ENCODE peak calls at places on chromosomes 7 and 10, in eight cellular contexts. One of them, this sample, is unnamed.

GRCh38 chr7:120089968-120090367 is 183.0 kb upstream of the KCND2 start:
- DNase-seq in GM06990: no peak
- DNase-seq in foreskin fibroblast: peak; percentile 5
- DNase-seq in A549: peak; percentile 45
- DNase-seq in fibroblast of villous mesenchyme: peak; percentile 63
- DNase-seq in astrocyte: no peak
- DNase-seq in transverse colon: no peak
- DNase-seq in AG04450: no peak
- DNase-seq in this sample: no peak

GRCh38 chr7:125908714-125909113 is 979.1 kb upstream of the POT1 start:
- DNase-seq in GM06990: no peak
- DNase-seq in foreskin fibroblast: no peak
- DNase-seq in A549: no peak
- DNase-seq in fibroblast of villous mesenchyme: no peak
- DNase-seq in astrocyte: no peak
- DNase-seq in transverse colon: no peak
- DNase-seq in AG04450: no peak
- DNase-seq in this sample: no peak

GRCh38 chr10:71728218-71728737 is 8.7 kb upstream of the C10orf105 start:
- DNase-seq in GM06990: no peak
- DNase-seq in foreskin fibroblast: peak; percentile 32
- DNase-seq in A549: no peak
- DNase-seq in fibroblast of villous mesenchyme: peak; percentile 35
- DNase-seq in astrocyte: no peak
- DNase-seq in transverse colon: peak; percentile 55
- DNase-seq in AG04450: no peak
- DNase-seq in this sample: no peak

GRCh38 chr7:70408477-70408876 is 723.5 kb upstream of the GALNT17 start:
- DNase-seq in GM06990: no peak
- DNase-seq in foreskin fibroblast: no peak
- DNase-seq in A549: no peak
- DNase-seq in fibroblast of villous mesenchyme: no peak
- DNase-seq in astrocyte: no peak
- DNase-seq in transverse colon: no peak
- DNase-seq in AG04450: no peak
- DNase-seq in this sample: no peak

GRCh38 chr10:114876602-114877300 is 55.2 kb downstream of the FHIP2A start:
- DNase-seq in GM06990: peak; percentile 33
- DNase-seq in foreskin fibroblast: peak; percentile 83
- DNase-seq in A549: peak; percentile 68
- DNase-seq in fibroblast of villous mesenchyme: peak; percentile 68
- DNase-seq in astrocyte: no peak
- DNase-seq in transverse colon: peak; percentile 62
- DNase-seq in AG04450: no peak
- DNase-seq in this sample: no peak

GRCh38 chr7:641966-642365 is 84.5 kb upstream of the DNAAF5 start:
- DNase-seq in GM06990: no peak
- DNase-seq in foreskin fibroblast: no peak
- DNase-seq in A549: no peak
- DNase-seq in fibroblast of villous mesenchyme: no peak
- DNase-seq in astrocyte: no peak
- DNase-seq in transverse colon: no peak
- DNase-seq in AG04450: no peak
- DNase-seq in this sample: no peak

GRCh38 chr10:474946-475345 is 214.5 kb downstream of the DIP2C start:
- DNase-seq in GM06990: no peak
- DNase-seq in foreskin fibroblast: no peak
- DNase-seq in A549: no peak
- DNase-seq in fibroblast of villous mesenchyme: no peak
- DNase-seq in astrocyte: no peak
- DNase-seq in transverse colon: no peak
- DNase-seq in AG04450: no peak
- DNase-seq in this sample: no peak

GRCh38 chr10:111648046-111648445 is 535.5 kb downstream of the GPAM start:
- DNase-seq in GM06990: no peak
- DNase-seq in foreskin fibroblast: peak; percentile 90
- DNase-seq in A549: no peak
- DNase-seq in fibroblast of villous mesenchyme: peak; percentile 37
- DNase-seq in astrocyte: peak; percentile 57
- DNase-seq in transverse colon: no peak
- DNase-seq in AG04450: no peak
- DNase-seq in this sample: no peak

GRCh38 chr7:98613601-98614425 is 3.3 kb upstream of the NPTX2 start:
- DNase-seq in GM06990: no peak
- DNase-seq in foreskin fibroblast: peak; percentile 68
- DNase-seq in A549: peak; percentile 37
- DNase-seq in fibroblast of villous mesenchyme: peak; percentile 29
- DNase-seq in astrocyte: peak; percentile 34
- DNase-seq in transverse colon: no peak
- DNase-seq in AG04450: no peak
- DNase-seq in this sample: no peak

GRCh38 chr10:67539312-67539711 is 156.7 kb downstream of the CTNNA3 start:
- DNase-seq in GM06990: no peak
- DNase-seq in foreskin fibroblast: no peak
- DNase-seq in A549: no peak
- DNase-seq in fibroblast of villous mesenchyme: no peak
- DNase-seq in astrocyte: peak; percentile 8
- DNase-seq in transverse colon: no peak
- DNase-seq in AG04450: no peak
- DNase-seq in this sample: no peak

GRCh38 chr7:28509256-28510021 is 97.1 kb downstream of the CREB5 start:
- DNase-seq in GM06990: peak; percentile 77
- DNase-seq in foreskin fibroblast: no peak
- DNase-seq in A549: no peak
- DNase-seq in fibroblast of villous mesenchyme: no peak
- DNase-seq in astrocyte: peak; percentile 36
- DNase-seq in transverse colon: no peak
- DNase-seq in AG04450: no peak
- DNase-seq in this sample: no peak

GRCh38 chr10:100829933-100830727 is 82.6 kb upstream of the SLF2 start:
- DNase-seq in GM06990: no peak
- DNase-seq in foreskin fibroblast: no peak
- DNase-seq in A549: no peak
- DNase-seq in fibroblast of villous mesenchyme: no peak
- DNase-seq in astrocyte: no peak
- DNase-seq in transverse colon: no peak
- DNase-seq in AG04450: no peak
- DNase-seq in this sample: no peak

GRCh38 chr10:114933588-114933987 is 4.4 kb upstream of the TRUB1 start:
- DNase-seq in GM06990: no peak
- DNase-seq in foreskin fibroblast: peak; percentile 31
- DNase-seq in A549: no peak
- DNase-seq in fibroblast of villous mesenchyme: no peak
- DNase-seq in astrocyte: peak; percentile 39
- DNase-seq in transverse colon: no peak
- DNase-seq in AG04450: no peak
- DNase-seq in this sample: no peak

GRCh38 chr10:77188511-77188910 is 449.1 kb downstream of the KCNMA1 start:
- DNase-seq in GM06990: no peak
- DNase-seq in foreskin fibroblast: peak; percentile 52
- DNase-seq in A549: no peak
- DNase-seq in fibroblast of villous mesenchyme: no peak
- DNase-seq in astrocyte: no peak
- DNase-seq in transverse colon: no peak
- DNase-seq in AG04450: no peak
- DNase-seq in this sample: no peak

GRCh38 chr10:94571528-94571927 is 25.9 kb downstream of the HELLS start:
- DNase-seq in GM06990: no peak
- DNase-seq in foreskin fibroblast: peak; percentile 33
- DNase-seq in A549: no peak
- DNase-seq in fibroblast of villous mesenchyme: peak; percentile 62
- DNase-seq in astrocyte: no peak
- DNase-seq in transverse colon: no peak
- DNase-seq in AG04450: no peak
- DNase-seq in this sample: no peak

GRCh38 chr10:77857272-77857671 is 69.3 kb downstream of the DLG5 start:
- DNase-seq in GM06990: no peak
- DNase-seq in foreskin fibroblast: peak; percentile 63
- DNase-seq in A549: no peak
- DNase-seq in fibroblast of villous mesenchyme: peak; percentile 41
- DNase-seq in astrocyte: no peak
- DNase-seq in transverse colon: no peak
- DNase-seq in AG04450: no peak
- DNase-seq in this sample: no peak

GRCh38 chr10:48517911-48518321 is 87.0 kb downstream of the ARHGAP22 start:
- DNase-seq in GM06990: no peak
- DNase-seq in foreskin fibroblast: no peak
- DNase-seq in A549: no peak
- DNase-seq in fibroblast of villous mesenchyme: no peak
- DNase-seq in astrocyte: no peak
- DNase-seq in transverse colon: no peak
- DNase-seq in AG04450: no peak
- DNase-seq in this sample: no peak

GRCh38 chr7:103833401-103833800 is 156.1 kb downstream of the RELN start:
- DNase-seq in GM06990: no peak
- DNase-seq in foreskin fibroblast: no peak
- DNase-seq in A549: no peak
- DNase-seq in fibroblast of villous mesenchyme: no peak
- DNase-seq in astrocyte: no peak
- DNase-seq in transverse colon: no peak
- DNase-seq in AG04450: no peak
- DNase-seq in this sample: no peak

GRCh38 chr10:30583778-30584415 is 45.7 kb downstream of the LYZL2 start:
- DNase-seq in GM06990: peak; percentile 23
- DNase-seq in foreskin fibroblast: peak; percentile 74
- DNase-seq in A549: peak; percentile 89
- DNase-seq in fibroblast of villous mesenchyme: peak; percentile 70
- DNase-seq in astrocyte: peak; percentile 75
- DNase-seq in transverse colon: peak; percentile 79
- DNase-seq in AG04450: peak; percentile 29
- DNase-seq in this sample: no peak
- H3K4me3 ChIP-seq in GM06990: peak overlapping the region; percentile 52
- H3K4me3 ChIP-seq in foreskin fibroblast: peak overlapping the region; percentile 56
- H3K4me3 ChIP-seq in A549: peak overlapping the region; percentile 29
- H3K4me3 ChIP-seq in fibroblast of villous mesenchyme: peak overlapping the region; percentile 47
- H3K4me3 ChIP-seq in astrocyte: peak overlapping the region; percentile 60
- H3K4me3 ChIP-seq in transverse colon: peak overlapping the region; percentile 42
- H3K4me3 ChIP-seq in AG04450: peak overlapping the region; percentile 50
- H3K4me3 ChIP-seq in this sample: peak overlapping the region; percentile 36

DNA sequence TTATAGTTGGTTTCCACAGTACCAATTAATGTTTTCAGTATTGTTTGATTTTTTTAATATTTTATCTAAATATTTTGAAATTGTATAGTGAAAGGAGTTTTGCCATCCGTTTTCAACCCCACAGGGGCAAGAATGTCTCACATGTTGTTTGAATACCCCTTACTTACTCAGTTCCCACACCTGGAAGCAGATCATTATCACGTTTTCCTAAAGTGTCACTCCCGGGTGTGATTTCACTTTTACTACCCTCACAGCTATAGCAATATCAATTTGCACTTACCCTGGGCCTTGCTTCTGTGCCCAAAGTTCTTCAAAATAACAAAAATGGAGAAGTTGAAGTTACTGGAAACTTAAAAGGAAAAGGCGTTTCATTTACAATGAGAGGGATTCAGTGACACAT is 228.1 kb downstream of the CSTF2T start:
- DNase-seq in GM06990: no peak
- DNase-seq in foreskin fibroblast: no peak
- DNase-seq in A549: no peak
- DNase-seq in fibroblast of villous mesenchyme: no peak
- DNase-seq in astrocyte: no peak
- DNase-seq in transverse colon: no peak
- DNase-seq in AG04450: no peak
- DNase-seq in this sample: no peak
- TF ChIP-seq CTCF in GM06990: no peak
- TF ChIP-seq CTCF in foreskin fibroblast: no peak
- TF ChIP-seq CTCF in A549: no peak
- TF ChIP-seq CTCF in fibroblast of villous mesenchyme: no peak
- TF ChIP-seq CTCF in astrocyte: no peak
- TF ChIP-seq CTCF in transverse colon: no peak
- TF ChIP-seq CTCF in AG04450: no peak
- TF ChIP-seq CTCF in this sample: no peak

GRCh38 chr7:151396328-151396970 is 13.4 kb downstream of the WDR86 start:
- DNase-seq in GM06990: no peak
- DNase-seq in foreskin fibroblast: no peak
- DNase-seq in A549: no peak
- DNase-seq in fibroblast of villous mesenchyme: no peak
- DNase-seq in astrocyte: no peak
- DNase-seq in transverse colon: no peak
- DNase-seq in AG04450: no peak
- DNase-seq in this sample: no peak

GRCh38 chr7:151399305-151399601 is 10.6 kb downstream of the WDR86 start:
- DNase-seq in GM06990: no peak
- DNase-seq in foreskin fibroblast: no peak
- DNase-seq in A549: no peak
- DNase-seq in fibroblast of villous mesenchyme: no peak
- DNase-seq in astrocyte: no peak
- DNase-seq in transverse colon: no peak
- DNase-seq in AG04450: no peak
- DNase-seq in this sample: no peak

GRCh38 chr7:151398446-151399304 is 11.2 kb downstream of the WDR86 start:
- DNase-seq in GM06990: no peak
- DNase-seq in foreskin fibroblast: no peak
- DNase-seq in A549: no peak
- DNase-seq in fibroblast of villous mesenchyme: no peak
- DNase-seq in astrocyte: no peak
- DNase-seq in transverse colon: no peak
- DNase-seq in AG04450: no peak
- DNase-seq in this sample: no peak

GRCh38 chr7:151395036-151395367 is 14.8 kb downstream of the WDR86 start:
- DNase-seq in GM06990: no peak
- DNase-seq in foreskin fibroblast: no peak
- DNase-seq in A549: no peak
- DNase-seq in fibroblast of villous mesenchyme: no peak
- DNase-seq in astrocyte: no peak
- DNase-seq in transverse colon: no peak
- DNase-seq in AG04450: no peak
- DNase-seq in this sample: no peak

GRCh38 chr7:151397026-151397425 is 12.8 kb downstream of the WDR86 start:
- DNase-seq in GM06990: no peak
- DNase-seq in foreskin fibroblast: no peak
- DNase-seq in A549: no peak
- DNase-seq in fibroblast of villous mesenchyme: no peak
- DNase-seq in astrocyte: no peak
- DNase-seq in transverse colon: no peak
- DNase-seq in AG04450: no peak
- DNase-seq in this sample: no peak
- H3K4me3 ChIP-seq in GM06990: no peak overlapping the region
- H3K4me3 ChIP-seq in foreskin fibroblast: no peak overlapping the region
- H3K4me3 ChIP-seq in A549: no peak overlapping the region
- H3K4me3 ChIP-seq in fibroblast of villous mesenchyme: no peak overlapping the region
- H3K4me3 ChIP-seq in astrocyte: no peak overlapping the region
- H3K4me3 ChIP-seq in transverse colon: no peak overlapping the region
- H3K4me3 ChIP-seq in AG04450: no peak overlapping the region
- H3K4me3 ChIP-seq in this sample: no peak overlapping the region

DNA sequence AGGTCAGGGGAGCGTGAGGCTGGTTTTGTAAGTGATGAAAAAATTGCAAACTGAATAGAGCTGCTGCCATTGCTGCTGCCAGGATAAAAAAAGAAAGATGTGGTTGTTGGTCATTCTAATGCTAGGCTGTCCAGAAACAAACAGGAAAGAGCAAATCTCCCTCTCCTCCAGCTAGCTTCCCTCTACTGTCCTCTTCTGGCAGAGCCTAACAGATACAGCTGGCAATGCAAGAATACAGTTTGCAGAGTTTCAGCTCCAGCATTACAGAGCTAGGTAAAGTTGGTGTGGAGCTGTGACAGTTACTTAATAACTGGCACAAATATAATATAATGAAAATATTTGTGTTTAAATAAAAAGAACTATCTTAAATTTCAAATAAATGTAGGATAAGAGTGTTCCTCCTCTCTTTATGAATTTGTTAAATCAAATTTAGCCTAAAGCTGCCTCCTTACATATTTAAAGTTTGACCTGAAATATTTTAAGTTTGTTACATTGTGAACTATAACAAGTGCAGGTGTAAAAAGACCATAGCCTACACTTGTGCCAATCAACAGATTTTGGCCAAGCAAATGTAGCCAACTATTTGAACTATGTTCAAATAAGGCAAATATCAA is 407.7 kb downstream of the SH2D4B start:
- DNase-seq in GM06990: no peak
- DNase-seq in foreskin fibroblast: no peak
- DNase-seq in A549: peak; percentile 4
- DNase-seq in fibroblast of villous mesenchyme: no peak
- DNase-seq in astrocyte: no peak
- DNase-seq in transverse colon: no peak
- DNase-seq in AG04450: no peak
- DNase-seq in this sample: no peak
- TF ChIP-seq CTCF in GM06990: peak; percentile 84
- TF ChIP-seq CTCF in foreskin fibroblast: no peak
- TF ChIP-seq CTCF in A549: no peak
- TF ChIP-seq CTCF in fibroblast of villous mesenchyme: peak; percentile 19
- TF ChIP-seq CTCF in astrocyte: peak; percentile 8
- TF ChIP-seq CTCF in transverse colon: peak; percentile 33
- TF ChIP-seq CTCF in AG04450: no peak
- TF ChIP-seq CTCF in this sample: peak; percentile 36

This sample was measured in retinal pigment epithelial cell.